ENCODE peak calls at places on chromosomes 2 and 18, in nine cellular contexts. V, R, O, D, M, E, S, K and H are unnamed samples.

GRCh38 chr2:9326975-9327374 is 96.4 kb downstream of the ITGB1BP1 start:
- DNase-seq in V (peak; percentile 78), R (no peak), O (no peak), D (no peak), M (no peak), E (no peak), S (no peak), K (no peak), H (no peak)

GRCh38 chr2:150911766-150912280 is 349.8 kb downstream of the RBM43 start:
- DNase-seq in V (peak; percentile 58), R (peak; percentile 50), O (no peak), D (peak; percentile 4), M (no peak), E (peak; percentile 62), S (no peak), K (no peak), H (peak; percentile 48)

GRCh38 chr2:105468655-105469042 is 69.8 kb upstream of the FHL2 start:
- DNase-seq in V (no peak), R (no peak), O (no peak), D (no peak), M (no peak), E (no peak), S (no peak), K (no peak), H (no peak)

GRCh38 chr2:240915526-240916335 is 9.6 kb downstream of the CROCC2 start:
- DNase-seq in V (no peak), R (no peak), O (no peak), D (no peak), M (no peak), E (no peak), S (no peak), K (peak; percentile 57), H (no peak)

GRCh38 chr18:28584726-28585125 is 407.8 kb upstream of the CDH2 start:
- DNase-seq in V (peak; percentile 88), R (peak; percentile 88), O (no peak), D (peak; percentile 53), M (no peak), E (no peak), S (no peak), K (peak; percentile 30), H (no peak)

GRCh38 chr2:7685342-7686015 is 768.3 kb downstream of the RNF144A start:
- DNase-seq in V (peak; percentile 81), R (peak; percentile 66), O (no peak), D (peak; percentile 31), M (no peak), E (no peak), S (no peak), K (no peak), H (no peak)

GRCh38 chr18:27843783-27844415 is 333.0 kb downstream of the CDH2 start:
- DNase-seq in V (peak; percentile 25), R (peak; percentile 94), O (no peak), D (no peak), M (no peak), E (no peak), S (no peak), K (no peak), H (no peak)

GRCh38 chr2:104758199-104758620 is 95.7 kb upstream of the POU3F3 start:
- DNase-seq in V (peak; percentile 86), R (no peak), O (no peak), D (peak; percentile 87), M (no peak), E (no peak), S (no peak), K (no peak), H (no peak)

GRCh38 chr2:144937899-144938298 is 418.0 kb upstream of the ZEB2 start:
- DNase-seq in V (no peak), R (no peak), O (no peak), D (no peak), M (no peak), E (no peak), S (no peak), K (no peak), H (no peak)

GRCh38 chr18:43192408-43192807 is 76.9 kb upstream of the RIT2 start:
- DNase-seq in V (no peak), R (no peak), O (no peak), D (no peak), M (no peak), E (no peak), S (no peak), K (no peak), H (no peak)

GRCh38 chr2:98944786-98945185 is 8.8 kb upstream of the CRACDL start:
- DNase-seq in V (no peak), R (peak; percentile 60), O (no peak), D (no peak), M (no peak), E (no peak), S (no peak), K (no peak), H (no peak)

GRCh38 chr2:25806941-25807340 is 71.3 kb downstream of the ASXL2 start:
- DNase-seq in V (no peak), R (no peak), O (no peak), D (no peak), M (no peak), E (no peak), S (no peak), K (no peak), H (no peak)

GRCh38 chr2:105510761-105511669 is 112.2 kb upstream of the FHL2 start:
- DNase-seq in V (peak; percentile 74), R (peak; percentile 86), O (no peak), D (peak; percentile 26), M (no peak), E (no peak), S (no peak), K (no peak), H (no peak)

GRCh38 chr2:72992734-72993102 is 75.4 kb downstream of the EMX1 start:
- DNase-seq in V (no peak), R (no peak), O (no peak), D (no peak), M (no peak), E (peak; percentile 41), S (no peak), K (no peak), H (no peak)

GRCh38 chr18:4058179-4058578 is 396.9 kb downstream of the DLGAP1 start:
- DNase-seq in V (no peak), R (no peak), O (no peak), D (no peak), M (no peak), E (no peak), S (no peak), K (no peak), H (no peak)

GRCh38 chr2:118061135-118061955 is 26.9 kb upstream of the INSIG2 start:
- DNase-seq in V (peak; percentile 78), R (peak; percentile 35), O (no peak), D (peak; percentile 22), M (no peak), E (no peak), S (no peak), K (no peak), H (peak; percentile 33)

GRCh38 chr2:19738707-19739106 is 163.1 kb downstream of the TTC32 start:
- DNase-seq in V (no peak), R (no peak), O (no peak), D (peak; percentile 19), M (no peak), E (no peak), S (no peak), K (no peak), H (peak; percentile 82)

GRCh38 chr18:37420315-37420880 is 145.2 kb downstream of the CELF4 start:
- DNase-seq in V (peak; percentile 48), R (peak; percentile 41), O (no peak), D (no peak), M (no peak), E (no peak), S (no peak), K (no peak), H (no peak)